ENCODE peak calls at places on chromosomes 11 and 22, in six cellular contexts. F is iris pigment epithelial cell; H is A549; M is activated CD4-positive, alpha-beta T cell treated with anti-CD3 and anti-CD28 coated beads, Interleukin-2, amount 50 U/mL, for 1 hour; D is HCT116; C is AG20443. X is an unnamed sample.

GRCh38 chr22:27220349-27220748 is 563.0 kb downstream of the MIAT start:
- DNase-seq in C (peak; percentile 73), D (no peak), M (no peak), F (peak; percentile 95), H (no peak), X (no peak)

GRCh38 chr11:1371836-1372465 is 17.8 kb upstream of the BRSK2 start:
- DNase-seq in H (no peak), D (no peak), M (no peak), F (no peak), C (no peak), X (no peak)

GRCh38 chr11:1854132-1854948 is 1.5 kb downstream of the LSP1 start:
- DNase-seq in M (no peak), D (no peak), F (no peak), H (no peak), C (no peak), X (no peak)

GRCh38 chr11:74288161-74288560 is 23.3 kb downstream of the P4HA3 start:
- DNase-seq in D (no peak), H (peak; percentile 94), C (peak; percentile 89), F (peak; percentile 98), M (no peak), X (no peak)

GRCh38 chr11:11620251-11620965 is 1.4 kb downstream of the GALNT18 start:
- DNase-seq in D (peak; percentile 47), F (no peak), H (peak; percentile 58), C (peak; percentile 44), M (no peak), X (peak; percentile 69)

GRCh38 chr11:91926967-91927366 is 297.7 kb upstream of the FAT3 start:
- DNase-seq in M (no peak), H (no peak), C (no peak), F (no peak), D (no peak), X (no peak)

GRCh38 chr11:33945481-33946268 is 53.8 kb upstream of the LMO2 start:
- DNase-seq in F (no peak), H (no peak), M (no peak), C (no peak), D (no peak), X (no peak)

GRCh38 chr11:123549901-123550619 is 104.4 kb downstream of the SCN3B start:
- DNase-seq in F (no peak), H (no peak), C (no peak), M (no peak), D (no peak), X (no peak)

GRCh38 chr22:20859615-20860014 is 808 bp downstream of the SNAP29 start:
- DNase-seq in F (no peak), C (no peak), D (no peak), H (no peak), M (no peak), X (no peak)

GRCh38 chr11:116773203-116774112 is 671 bp upstream of the BUD13 start:
- DNase-seq in M (no peak), D (no peak), C (no peak), F (peak; percentile 49), H (no peak), X (no peak)

GRCh38 chr11:67437082-67437821 is at the start of gene PTPRCAP:
- DNase-seq in C (no peak), H (no peak), F (no peak), M (peak; percentile 77), D (no peak), X (no peak)

GRCh38 chr11:73306069-73306468 is 2.0 kb upstream of the ARHGEF17 start:
- DNase-seq in H (peak; percentile 30), D (no peak), M (no peak), F (no peak), C (no peak), X (no peak)

GRCh38 chr11:127890026-127890611 is 697.2 kb downstream of the ETS1 start:
- DNase-seq in H (no peak), M (no peak), F (peak; percentile 6), D (no peak), C (peak; percentile 49), X (no peak)

GRCh38 chr11:21229224-21229623 is 559.8 kb downstream of the NELL1 start:
- DNase-seq in H (no peak), C (no peak), F (no peak), D (no peak), M (no peak), X (no peak)

GRCh38 chr11:71446942-71447688 is 1.1 kb downstream of the DHCR7 start:
- DNase-seq in M (no peak), H (peak; percentile 18), D (no peak), F (peak; percentile 94), C (peak; percentile 69), X (no peak)

GRCh38 chr11:76132268-76132667 is 74.0 kb downstream of the WNT11 start:
- DNase-seq in M (no peak), H (no peak), F (no peak), C (no peak), D (no peak), X (no peak)

GRCh38 chr11:133833101-133833898 is 12.0 kb downstream of the SPATA19 start:
- DNase-seq in F (no peak), D (no peak), M (no peak), H (no peak), C (peak; percentile 27), X (no peak)

GRCh38 chr11:96235725-96236124 is 107.3 kb downstream of the MAML2 start:
- DNase-seq in C (no peak), D (no peak), M (no peak), H (no peak), F (peak; percentile 61), X (no peak)

GRCh38 chr11:11421509-11421908 is 68.5 kb upstream of the CSNK2A3 start:
- DNase-seq in C (no peak), M (no peak), F (no peak), H (no peak), D (no peak), X (no peak)

GRCh38 chr11:128715691-128716153 is 21.9 kb downstream of the FLI1 start:
- DNase-seq in C (peak; percentile 45), D (no peak), M (no peak), F (peak; percentile 67), H (no peak), X (no peak)

GRCh38 chr22:48185656-48186055 is 1423.2 kb downstream of the TBC1D22A start:
- DNase-seq in F (no peak), C (no peak), D (no peak), M (no peak), H (no peak), X (no peak)

GRCh38 chr22:50398698-50399648 is 55.8 kb downstream of the PPP6R2 start:
- DNase-seq in C (no peak), M (no peak), D (no peak), H (peak; percentile 7), F (no peak), X (no peak)

GRCh38 chr11:57294225-57295131 is 30.3 kb downstream of the TNKS1BP1 start:
- DNase-seq in M (no peak), D (no peak), F (no peak), C (peak; percentile 54), H (no peak), X (no peak)

GRCh38 chr11:47980907-47981621 is 705 bp downstream of the PTPRJ start:
- DNase-seq in F (no peak), M (peak; percentile 25), C (peak; percentile 85), H (peak; percentile 34), D (no peak), X (no peak)

GRCh38 chr11:56497010-56497409 is 5.8 kb upstream of the OR5M8 start:
- DNase-seq in H (no peak), D (no peak), C (no peak), M (no peak), F (no peak), X (no peak)

GRCh38 chr11:11588890-11589289 is 32.9 kb downstream of the GALNT18 start:
- DNase-seq in F (no peak), M (no peak), C (no peak), D (no peak), H (no peak), X (no peak)

GRCh38 chr11:36148701-36149100 is 140.5 kb downstream of the COMMD9 start:
- DNase-seq in F (no peak), H (no peak), M (no peak), D (no peak), C (no peak), X (no peak)

GRCh38 chr22:49934891-49935557 is 16.6 kb downstream of the CRELD2 start:
- DNase-seq in D (no peak), C (peak; percentile 88), F (peak; percentile 60), M (peak; percentile 83), H (peak; percentile 55), X (no peak)

GRCh38 chr11:129968611-129969419 is 33.8 kb downstream of the PRDM10 start:
- DNase-seq in H (no peak), D (no peak), C (no peak), F (no peak), M (no peak), X (no peak)

GRCh38 chr11:61774441-61774840 is 18.0 kb downstream of the TMEM258 start:
- DNase-seq in M (no peak), F (no peak), C (no peak), D (no peak), H (no peak), X (no peak)

GRCh38 chr22:17924076-17924475 is 100.3 kb downstream of the MICAL3 start:
- DNase-seq in H (no peak), M (no peak), C (no peak), F (no peak), D (no peak), X (no peak)

GRCh38 chr22:19912236-19912999 is 29.2 kb upstream of the COMT start:
- DNase-seq in H (no peak), M (no peak), C (no peak), F (no peak), D (no peak), X (no peak)

GRCh38 chr11:113764522-113764921 is 9.0 kb downstream of the ZW10 start:
- DNase-seq in D (no peak), F (no peak), M (no peak), C (no peak), H (no peak), X (no peak)

GRCh38 chr11:119198925-119199324 is 7.2 kb upstream of the CBL start:
- DNase-seq in F (no peak), H (no peak), D (no peak), C (no peak), M (no peak), X (no peak)

GRCh38 chr11:91921974-91922373 is 302.6 kb upstream of the FAT3 start:
- DNase-seq in F (no peak), M (no peak), D (no peak), H (peak; percentile 11), C (no peak), X (no peak)

GRCh38 chr22:34567367-34567766 is 498.6 kb upstream of the ISX start:
- DNase-seq in D (no peak), C (no peak), F (no peak), H (no peak), M (no peak), X (no peak)

GRCh38 chr22:37552560-37553163 is 7.6 kb upstream of the CDC42EP1 start:
- DNase-seq in C (peak; percentile 64), F (no peak), M (no peak), D (no peak), H (no peak), X (no peak)